ENCODE peak calls at places on chromosome 21, in nine cellular contexts. P is neural progenitor cell, O is thoracic aorta, D is stomach, B is heart right ventricle, N is psoas muscle, S is adrenal gland, G is heart left ventricle, T is tibial artery. Y is an unnamed sample.

GRCh38 chr21:43787180-43787533 is 2.2 kb upstream of the RRP1 start:
- DNase-seq in P (no peak), O (no peak), D (no peak), B (no peak), N (no peak), S (no peak), G (no peak), T (no peak), Y (no peak)

GRCh38 chr21:15015622-15016471 is 49.0 kb downstream of the NRIP1 start:
- DNase-seq in P (no peak), O (no peak), D (no peak), B (no peak), N (no peak), S (no peak), G (no peak), T (no peak), Y (no peak)

GRCh38 chr21:45528981-45529784 is 13.1 kb downstream of the SLC19A1 start:
- DNase-seq in P (no peak), O (no peak), D (peak; percentile 25), B (peak; percentile 3), N (peak; percentile 44), S (peak; percentile 10), G (peak; percentile 12), T (no peak), Y (peak; percentile 9)

GRCh38 chr21:44434568-44434925 is 20.8 kb upstream of the LRRC3 start:
- DNase-seq in P (no peak), O (no peak), D (no peak), B (no peak), N (peak; percentile 19), S (peak; percentile 7), G (no peak), T (no peak), Y (peak; percentile 9)

GRCh38 chr21:37915941-37916794 is at the start of gene KCNJ6:
- DNase-seq in P (peak; percentile 94), O (no peak), D (peak; percentile 35), B (no peak), N (no peak), S (peak; percentile 23), G (peak; percentile 40), T (no peak), Y (no peak)

GRCh38 chr21:26776320-26777021 is 68.7 kb downstream of the ADAMTS1 start:
- DNase-seq in P (no peak), O (no peak), D (no peak), B (no peak), N (no peak), S (no peak), G (no peak), T (no peak), Y (no peak)

GRCh38 chr21:35840197-35840799 is 220.0 kb downstream of the SETD4 start:
- DNase-seq in P (peak; percentile 81), O (peak; percentile 17), D (peak; percentile 67), B (no peak), N (no peak), S (peak; percentile 63), G (peak; percentile 59), T (peak; percentile 79), Y (no peak)

GRCh38 chr21:37435719-37436118 is 69.1 kb downstream of the DYRK1A start:
- DNase-seq in P (no peak), O (no peak), D (no peak), B (no peak), N (no peak), S (no peak), G (no peak), T (no peak), Y (no peak)

GRCh38 chr21:38244885-38245869 is 11.6 kb upstream of the KCNJ15 start:
- DNase-seq in P (no peak), O (no peak), D (no peak), B (no peak), N (no peak), S (no peak), G (no peak), T (no peak), Y (no peak)

GRCh38 chr21:36491191-36491916 is 11.4 kb upstream of the CLDN14 start:
- DNase-seq in P (peak; percentile 26), O (no peak), D (no peak), B (no peak), N (no peak), S (no peak), G (no peak), T (no peak), Y (no peak)

GRCh38 chr21:43611598-43612369 is 47.5 kb downstream of the HSF2BP start:
- DNase-seq in P (peak; percentile 78), O (no peak), D (peak; percentile 78), B (peak; percentile 67), N (peak; percentile 76), S (peak; percentile 77), G (peak; percentile 66), T (peak; percentile 71), Y (peak; percentile 70)

GRCh38 chr21:39079617-39080016 is 103.6 kb downstream of the PSMG1 start:
- DNase-seq in P (no peak), O (no peak), D (peak; percentile 60), B (peak; percentile 54), N (peak; percentile 76), S (peak; percentile 77), G (peak; percentile 81), T (peak; percentile 78), Y (peak; percentile 70)

GRCh38 chr21:21963911-21964310 is 965.7 kb downstream of the NCAM2 start:
- DNase-seq in P (no peak), O (no peak), D (no peak), B (no peak), N (no peak), S (no peak), G (no peak), T (no peak), Y (no peak)

GRCh38 chr21:28111151-28111619 is 881.5 kb downstream of the LTN1 start:
- DNase-seq in P (no peak), O (no peak), D (no peak), B (peak; percentile 14), N (peak; percentile 64), S (peak; percentile 50), G (peak; percentile 71), T (no peak), Y (peak; percentile 67)

GRCh38 chr21:25360593-25360992 is 246.7 kb downstream of the MRPL39 start:
- DNase-seq in P (no peak), O (no peak), D (no peak), B (no peak), N (no peak), S (no peak), G (no peak), T (no peak), Y (no peak)
- TF ChIP-seq CTCF in P (peak; percentile 22), O (no peak), D (no peak), B (no peak), N (no peak), S (no peak), G (no peak), T (no peak), Y (no peak)

GRCh38 chr21:32463367-32463766 is 50.9 kb downstream of the EVA1C start:
- DNase-seq in P (no peak), O (no peak), D (no peak), B (no peak), N (no peak), S (peak; percentile 26), G (no peak), T (peak; percentile 36), Y (no peak)

GRCh38 chr21:32459972-32460371 is 47.5 kb downstream of the EVA1C start:
- DNase-seq in P (no peak), O (no peak), D (no peak), B (no peak), N (no peak), S (no peak), G (no peak), T (no peak), Y (no peak)

GRCh38 chr21:32461503-32461902 is 49.0 kb downstream of the EVA1C start:
- DNase-seq in P (no peak), O (no peak), D (no peak), B (no peak), N (no peak), S (no peak), G (no peak), T (no peak), Y (no peak)

GRCh38 chr21:32467291-32467690 is 54.8 kb downstream of the EVA1C start:
- DNase-seq in P (no peak), O (no peak), D (no peak), B (no peak), N (no peak), S (no peak), G (no peak), T (no peak), Y (no peak)

GRCh38 chr21:32463889-32464300 is 51.4 kb downstream of the EVA1C start:
- DNase-seq in P (no peak), O (no peak), D (no peak), B (no peak), N (no peak), S (no peak), G (no peak), T (no peak), Y (no peak)
- H3K27ac ChIP-seq in P (no peak overlapping the region), O (peak overlapping the region; percentile 68), D (peak overlapping the region; percentile 22), B (no peak overlapping the region), N (no peak overlapping the region), S (peak overlapping the region; percentile 42), G (peak overlapping the region; percentile 48), T (peak overlapping the region; percentile 58), Y (peak overlapping the region; percentile 0)

DNA sequence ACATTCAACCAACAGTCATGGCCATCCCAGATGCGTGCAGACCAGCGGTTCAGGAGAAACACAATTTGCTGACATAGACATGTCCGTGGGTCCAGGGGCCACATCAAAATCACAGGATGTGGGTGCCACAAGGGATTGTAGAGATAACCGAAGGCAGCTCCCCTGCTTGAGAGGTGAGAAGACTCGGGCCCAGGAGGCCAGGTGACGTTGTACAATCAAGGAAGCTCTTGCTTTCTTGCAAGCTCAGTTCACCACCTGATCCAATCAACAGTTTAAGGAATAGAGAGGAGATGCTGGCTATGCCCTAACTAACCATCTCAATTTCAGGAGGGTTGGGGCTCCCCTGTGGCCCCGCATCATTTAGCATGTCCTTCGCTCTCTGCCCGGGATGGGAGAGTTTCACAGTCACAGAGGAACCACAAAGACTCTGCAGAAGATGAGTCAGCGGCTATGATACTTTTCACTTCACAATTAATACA is 19.5 kb downstream of the UBASH3A start:
- DNase-seq in P (no peak), O (no peak), D (no peak), B (no peak), N (no peak), S (no peak), G (no peak), T (no peak), Y (no peak)
- H3K4me1 ChIP-seq in P (no peaks in the 10 kb centered on the region), O (no peaks in the 10 kb centered on the region), D (no peaks in the 10 kb centered on the region), B (no peaks in the 10 kb centered on the region), N (no peaks in the 10 kb centered on the region), S (no peaks in the 10 kb centered on the region), G (no peaks in the 10 kb centered on the region), T (no peaks in the 10 kb centered on the region), Y (no peaks in the 10 kb centered on the region)

GRCh38 chr21:34517491-34518245 is 5.7 kb upstream of the KCNE1 start:
- DNase-seq in P (peak; percentile 35), O (no peak), D (no peak), B (no peak), N (no peak), S (no peak), G (no peak), T (no peak), Y (no peak)
- TF ChIP-seq CTCF in P (peak; percentile 41), O (no peak), D (peak; percentile 13), B (no peak), N (no peak), S (peak; percentile 7), G (no peak), T (no peak), Y (peak; percentile 39)